ENCODE peak calls at places on chromosomes 1 and 21, in nine cellular contexts. B is T-cell; S is GOT3; E is iris pigment epithelial cell; D is NCI-H1105; U is activated gamma-delta T cell; A is GM12892; I is Calu3; G is stimulated activated CD8-positive, alpha-beta memory T cell treated with anti-CD3 and anti-CD28 coated beads, Interleukin-15, amount 100 ng/mL, for 48 hours. O is an unnamed sample.

GRCh38 chr1:183218039-183218618 is 32.1 kb downstream of the LAMC2 start:
- DNase-seq in B (no peak), S (no peak), E (no peak), D (peak; percentile 67), U (no peak), A (no peak), I (no peak), G (no peak), O (no peak)

GRCh38 chr1:205576805-205577761 is 54.7 kb downstream of the ELK4 start:
- DNase-seq in B (peak; percentile 23), S (no peak), E (no peak), D (no peak), U (no peak), A (no peak), I (no peak), G (no peak), O (no peak)

GRCh38 chr1:16162163-16162822 is 6.4 kb upstream of the EPHA2 start:
- DNase-seq in B (peak; percentile 66), S (no peak), E (no peak), D (no peak), U (peak; percentile 38), A (no peak), I (no peak), G (peak; percentile 27), O (no peak)

GRCh38 chr1:155463865-155464264 is 98.7 kb downstream of the ASH1L start:
- DNase-seq in B (no peak), S (no peak), E (peak; percentile 87), D (no peak), U (no peak), A (no peak), I (no peak), G (no peak), O (no peak)

GRCh38 chr1:78950801-78951200 is 55.7 kb downstream of the ADGRL4 start:
- DNase-seq in B (no peak), S (no peak), E (peak; percentile 8), D (no peak), U (no peak), A (no peak), I (no peak), G (no peak), O (no peak)

GRCh38 chr1:205729945-205730610 is 19.9 kb downstream of the NUCKS1 start:
- DNase-seq in B (no peak), S (no peak), E (peak; percentile 54), D (no peak), U (no peak), A (no peak), I (no peak), G (no peak), O (no peak)

GRCh38 chr21:31326478-31327247 is 17.4 kb downstream of the TIAM1 start:
- DNase-seq in B (peak; percentile 55), S (no peak), E (peak; percentile 17), D (no peak), U (no peak), A (peak; percentile 31), I (no peak), G (peak; percentile 54), O (no peak)

GRCh38 chr1:21212126-21212525 is 35.4 kb upstream of the EIF4G3 start:
- DNase-seq in B (no peak), S (no peak), E (no peak), D (no peak), U (no peak), A (no peak), I (no peak), G (no peak), O (no peak)

GRCh38 chr1:192766009-192766625 is 42.7 kb upstream of the RGS2 start:
- DNase-seq in B (no peak), S (no peak), E (peak; percentile 86), D (no peak), U (no peak), A (no peak), I (no peak), G (no peak), O (no peak)

GRCh38 chr1:233075045-233075444 is 124.6 kb downstream of the NTPCR start:
- DNase-seq in B (no peak), S (no peak), E (peak; percentile 81), D (no peak), U (no peak), A (no peak), I (no peak), G (no peak), O (no peak)

GRCh38 chr1:230701434-230701833 is 12.5 kb downstream of the AGT start:
- DNase-seq in B (no peak), S (no peak), E (no peak), D (no peak), U (no peak), A (no peak), I (no peak), G (no peak), O (no peak)

GRCh38 chr1:182629674-182630073 is 25.5 kb upstream of the RGS16 start:
- DNase-seq in B (peak; percentile 34), S (no peak), E (no peak), D (no peak), U (no peak), A (no peak), I (no peak), G (peak; percentile 73), O (no peak)

GRCh38 chr1:180842052-180842451 is 70.6 kb upstream of the KIAA1614 start:
- DNase-seq in B (no peak), S (no peak), E (peak; percentile 83), D (no peak), U (no peak), A (no peak), I (no peak), G (no peak), O (no peak)

GRCh38 chr1:161727343-161727924 is 6.1 kb downstream of the FCRLB start:
- DNase-seq in B (peak; percentile 61), S (no peak), E (peak; percentile 90), D (no peak), U (no peak), A (no peak), I (no peak), G (peak; percentile 11), O (no peak)

GRCh38 chr1:21174638-21175323 is 1.9 kb downstream of the EIF4G3 start:
- DNase-seq in B (no peak), S (no peak), E (peak; percentile 84), D (no peak), U (no peak), A (no peak), I (no peak), G (no peak), O (no peak)

GRCh38 chr1:25642710-25643109 is 26.1 kb downstream of the MAN1C1 start:
- DNase-seq in B (peak; percentile 86), S (no peak), E (peak; percentile 84), D (no peak), U (no peak), A (no peak), I (no peak), G (peak; percentile 63), O (no peak)

GRCh38 chr1:220012259-220012658 is 34.0 kb downstream of the EPRS1 start:
- DNase-seq in B (no peak), S (no peak), E (peak; percentile 40), D (no peak), U (no peak), A (no peak), I (no peak), G (no peak), O (no peak)

GRCh38 chr1:101051688-101052638 is 26.4 kb upstream of the DPH5 start:
- DNase-seq in B (no peak), S (no peak), E (no peak), D (peak; percentile 29), U (no peak), A (peak; percentile 19), I (no peak), G (no peak), O (no peak)

GRCh38 chr1:86227026-86227425 is 70.5 kb upstream of the COL24A1 start:
- DNase-seq in B (no peak), S (no peak), E (peak; percentile 24), D (no peak), U (no peak), A (no peak), I (no peak), G (no peak), O (no peak)

GRCh38 chr1:153087692-153088091 is 6.6 kb downstream of the SPRR2E start:
- DNase-seq in B (no peak), S (no peak), E (no peak), D (no peak), U (no peak), A (no peak), I (no peak), G (no peak), O (no peak)

GRCh38 chr1:162405800-162406199 is 6.1 kb downstream of the SH2D1B start:
- DNase-seq in B (no peak), S (no peak), E (peak; percentile 73), D (no peak), U (no peak), A (no peak), I (no peak), G (no peak), O (no peak)

GRCh38 chr1:18411820-18412641 is 68.7 kb upstream of the KLHDC7A start:
- DNase-seq in B (no peak), S (no peak), E (no peak), D (no peak), U (no peak), A (no peak), I (no peak), G (no peak), O (no peak)

GRCh38 chr1:185693654-185694053 is 40.5 kb upstream of the HMCN1 start:
- DNase-seq in B (no peak), S (no peak), E (no peak), D (no peak), U (no peak), A (no peak), I (no peak), G (no peak), O (no peak)

GRCh38 chr1:191901651-191902050 is 256.6 kb upstream of the RGS18 start:
- DNase-seq in B (no peak), S (no peak), E (no peak), D (no peak), U (no peak), A (no peak), I (no peak), G (no peak), O (no peak)

GRCh38 chr1:212565079-212565478 is 43.5 kb upstream of the ATF3 start:
- DNase-seq in B (no peak), S (no peak), E (no peak), D (no peak), U (no peak), A (no peak), I (no peak), G (no peak), O (no peak)

GRCh38 chr1:159916240-159917051 is 8.9 kb downstream of the TAGLN2 start:
- DNase-seq in B (no peak), S (no peak), E (peak; percentile 71), D (no peak), U (no peak), A (no peak), I (peak; percentile 50), G (no peak), O (peak; percentile 90)

GRCh38 chr1:21319447-21320407 is 29.5 kb upstream of the ECE1 start:
- DNase-seq in B (no peak), S (no peak), E (no peak), D (no peak), U (no peak), A (no peak), I (no peak), G (no peak), O (no peak)

GRCh38 chr1:31977361-31978131 is 36.1 kb upstream of the KHDRBS1 start:
- DNase-seq in B (no peak), S (no peak), E (peak; percentile 79), D (no peak), U (no peak), A (no peak), I (peak; percentile 16), G (no peak), O (peak; percentile 53)

GRCh38 chr1:232422901-232423300 is 207.0 kb downstream of the SIPA1L2 start:
- DNase-seq in B (no peak), S (no peak), E (peak; percentile 48), D (no peak), U (no peak), A (no peak), I (no peak), G (no peak), O (no peak)

GRCh38 chr1:159915571-159916239 is 9.6 kb downstream of the TAGLN2 start:
- DNase-seq in B (no peak), S (no peak), E (no peak), D (no peak), U (no peak), A (no peak), I (no peak), G (no peak), O (peak; percentile 63)

GRCh38 chr1:24636661-24637357 is 6.3 kb upstream of the SRRM1 start:
- DNase-seq in B (no peak), S (no peak), E (peak; percentile 10), D (no peak), U (no peak), A (no peak), I (no peak), G (no peak), O (no peak)

O was measured in Caco-2.